ENCODE peak calls at places on chromosomes 4 and X, in seven cellular contexts. E is HCT116, P is fibroblast of lung, J is PC-9, N is heart right ventricle, K is neural crest cell, U is BE2C. C is an unnamed sample.

GRCh38 chr4:90145331-90145730 is 18.1 kb downstream of the CCSER1 start:
- DNase-seq in E (no peak), P (no peak), J (no peak), N (no peak), K (no peak), U (no peak), C (no peak)

GRCh38 chr4:13546855-13547562 is 2.7 kb upstream of the NKX3-2 start:
- DNase-seq in E (no peak), P (no peak), J (no peak), N (no peak), K (peak; percentile 42), U (no peak), C (peak; percentile 51)

GRCh38 chr4:111453216-111453615 is 692.0 kb upstream of the FAM241A start:
- DNase-seq in E (no peak), P (peak; percentile 39), J (no peak), N (no peak), K (no peak), U (no peak), C (no peak)

GRCh38 chr4:11720292-11720691 is 291.6 kb upstream of the HS3ST1 start:
- DNase-seq in E (no peak), P (peak; percentile 45), J (no peak), N (no peak), K (no peak), U (no peak), C (no peak)

GRCh38 chrX:71251456-71251973 is 2.4 kb downstream of the ZMYM3 start:
- DNase-seq in E (no peak), P (no peak), J (no peak), N (no peak), K (no peak), U (no peak), C (no peak)

GRCh38 chrX:120514236-120514635 is 45.1 kb upstream of the LAMP2 start:
- DNase-seq in E (no peak), P (peak; percentile 8), J (no peak), N (no peak), K (no peak), U (no peak), C (no peak)

GRCh38 chr4:100984901-100985300 is 362.4 kb downstream of the PPP3CA start:
- DNase-seq in E (no peak), P (peak; percentile 93), J (no peak), N (no peak), K (no peak), U (no peak), C (no peak)

GRCh38 chrX:102155806-102156179 is at the start of gene BEX5:
- DNase-seq in E (no peak), P (no peak), J (peak; percentile 0), N (peak; percentile 27), K (peak; percentile 29), U (peak; percentile 21), C (peak; percentile 54)

GRCh38 chrX:17472424-17472823 is 97.4 kb downstream of the NHS start:
- DNase-seq in E (no peak), P (no peak), J (no peak), N (no peak), K (no peak), U (no peak), C (no peak)

GRCh38 chrX:18390941-18391538 is 34.4 kb upstream of the CDKL5 start:
- DNase-seq in E (peak; percentile 57), P (peak; percentile 46), J (peak; percentile 35), N (peak; percentile 36), K (peak; percentile 67), U (peak; percentile 58), C (peak; percentile 53)

GRCh38 chrX:150216716-150217115 is 146.4 kb upstream of the MAMLD1 start:
- DNase-seq in E (no peak), P (no peak), J (no peak), N (no peak), K (no peak), U (no peak), C (no peak)

GRCh38 chrX:70592091-70592490 is 147.5 kb downstream of the DLG3 start:
- DNase-seq in E (peak; percentile 26), P (peak; percentile 55), J (no peak), N (no peak), K (no peak), U (no peak), C (no peak)

GRCh38 chr4:181437895-181438294 is 805.3 kb upstream of the TENM3 start:
- DNase-seq in E (no peak), P (no peak), J (no peak), N (no peak), K (no peak), U (no peak), C (no peak)

GRCh38 chrX:23052324-23052723 is 52.6 kb downstream of the DDX53 start:
- DNase-seq in E (no peak), P (no peak), J (no peak), N (no peak), K (no peak), U (no peak), C (no peak)

GRCh38 chrX:132488092-132488749 is 617 bp downstream of the MBNL3 start:
- DNase-seq in E (no peak), P (peak; percentile 19), J (no peak), N (peak; percentile 4), K (no peak), U (no peak), C (no peak)

GRCh38 chrX:120365320-120365719 is 3.4 kb downstream of the ATP1B4 start:
- DNase-seq in E (no peak), P (no peak), J (peak; percentile 23), N (peak; percentile 38), K (no peak), U (peak; percentile 53), C (peak; percentile 58)

GRCh38 chrX:67587946-67588624 is 44.3 kb downstream of the AR start:
- DNase-seq in E (no peak), P (peak; percentile 42), J (no peak), N (no peak), K (no peak), U (no peak), C (no peak)

GRCh38 chr4:151811403-151811802 is 50.6 kb upstream of the GATB start:
- DNase-seq in E (no peak), P (no peak), J (no peak), N (no peak), K (no peak), U (no peak), C (no peak)

GRCh38 chrX:103686199-103687072 is at the start of gene MORF4L2:
- DNase-seq in E (peak; percentile 95), P (peak; percentile 99), J (peak; percentile 89), N (peak; percentile 78), K (peak; percentile 62), U (peak; percentile 87), C (peak; percentile 77)

GRCh38 chr4:121876976-121877773 is 6.9 kb upstream of the BBS7 start:
- DNase-seq in E (no peak), P (peak; percentile 2), J (no peak), N (no peak), K (no peak), U (no peak), C (peak; percentile 14)

GRCh38 chrX:123962006-123962485 is 540 bp downstream of the STAG2 start:
- DNase-seq in E (peak; percentile 24), P (no peak), J (no peak), N (no peak), K (no peak), U (no peak), C (no peak)

DNA sequence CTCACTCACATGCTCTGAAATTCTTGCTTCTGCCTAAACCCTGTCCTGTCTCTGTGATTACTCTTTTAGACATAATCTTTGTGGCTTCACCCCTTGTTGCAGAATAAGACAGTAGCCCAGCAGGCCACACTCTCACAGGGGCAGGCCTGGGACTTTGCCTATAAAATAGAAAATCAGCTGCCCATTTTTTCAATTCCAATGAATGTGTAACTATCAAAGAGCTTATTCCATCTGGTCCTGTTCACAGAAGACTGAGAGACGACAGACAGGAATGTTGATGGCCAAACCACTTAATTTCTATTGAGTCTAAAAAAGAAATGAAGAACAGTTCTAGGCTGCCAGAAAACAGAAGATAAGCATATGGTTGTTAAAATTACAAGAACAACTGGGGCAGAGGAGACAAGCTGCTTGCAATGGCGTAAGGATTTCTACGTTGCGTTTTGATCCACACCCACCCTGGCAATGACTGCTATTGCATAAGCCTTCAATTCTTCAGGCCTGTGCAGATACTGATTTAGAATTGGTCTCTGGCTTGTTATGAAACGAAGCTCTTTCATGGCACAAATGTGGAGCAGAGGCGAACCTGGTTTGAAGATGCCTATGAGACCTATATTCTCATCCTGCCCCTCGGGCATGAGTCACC is 37.7 kb upstream of the SORBS2 start:
- DNase-seq in E (no peak), P (no peak), J (no peak), N (no peak), K (no peak), U (no peak), C (no peak)
- TF ChIP-seq CTCF in E (no peak), P (no peak), J (no peak), N (no peak), K (no peak), U (no peak), C (no peak)

GRCh38 chrX:152600853-152601635 is 36.7 kb upstream of the GABRQ start:
- DNase-seq in E (no peak), P (peak; percentile 20), J (no peak), N (no peak), K (no peak), U (no peak), C (peak; percentile 54)

DNA sequence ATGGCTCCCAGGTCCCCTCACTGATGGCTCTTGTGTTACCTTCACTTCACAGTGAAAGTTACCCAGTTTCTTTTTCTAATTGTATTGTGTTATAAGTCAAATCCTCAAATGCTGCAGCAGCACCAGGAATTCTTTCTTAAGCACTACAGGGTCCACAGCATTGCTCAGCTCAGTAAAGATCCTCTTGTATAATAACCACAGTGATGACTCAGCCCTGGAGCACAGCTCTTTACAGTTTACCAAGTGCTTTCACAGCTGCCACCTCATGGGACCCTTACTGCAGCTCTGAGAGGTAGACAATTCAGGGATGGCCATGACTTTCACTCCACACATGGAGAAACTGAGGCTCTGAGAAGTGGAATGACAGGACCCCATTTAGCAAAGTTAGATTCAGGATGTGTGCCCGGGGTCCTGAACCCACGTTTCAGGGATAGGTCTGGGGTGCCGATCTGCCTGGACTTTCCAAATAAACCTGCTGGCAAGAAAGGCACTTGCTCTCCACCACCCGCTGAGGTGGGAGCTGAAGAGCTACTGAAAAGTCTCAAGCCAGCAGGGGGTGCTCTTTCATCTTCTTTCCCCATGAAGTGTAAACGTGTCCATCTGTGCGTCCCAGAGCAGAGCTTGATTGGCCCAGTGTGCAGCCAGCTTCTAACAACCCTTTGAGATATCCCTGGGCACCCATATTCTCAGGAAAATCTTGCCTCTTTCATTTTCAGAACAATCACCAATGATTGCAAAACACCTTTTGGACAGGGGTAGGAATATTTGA is 35.7 kb upstream of the GABRQ start:
- DNase-seq in E (peak; percentile 10), P (peak; percentile 66), J (no peak), N (no peak), K (no peak), U (peak; percentile 40), C (no peak)
- TF ChIP-seq CTCF in E (peak; percentile 40), P (no peak), J (peak; percentile 48), N (no peak), K (peak; percentile 23), U (peak; percentile 41), C (no peak)

DNA sequence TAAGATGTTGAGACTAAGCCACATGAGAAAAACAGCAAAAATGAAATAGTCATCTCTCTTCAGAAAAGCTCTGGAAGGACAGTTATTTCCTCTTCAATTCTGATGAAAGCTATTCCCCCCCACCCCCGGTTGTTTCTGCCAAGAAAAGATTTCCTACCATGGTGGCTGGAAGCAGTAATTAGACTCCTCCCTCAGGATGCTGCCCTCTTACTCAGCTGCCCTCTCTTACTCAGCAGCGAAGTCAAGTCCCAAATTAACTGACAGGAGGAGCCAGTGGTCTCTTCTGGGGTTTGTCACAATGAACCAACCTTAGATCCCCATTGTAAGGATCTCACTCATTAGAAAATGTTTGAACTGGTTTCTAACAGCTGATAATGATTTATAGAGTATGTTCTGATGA is 38.0 kb downstream of the GPM6B start:
- DNase-seq in E (no peak), P (peak; percentile 57), J (no peak), N (no peak), K (no peak), U (no peak), C (no peak)
- TF ChIP-seq CTCF in E (no peak), P (no peak), J (no peak), N (no peak), K (no peak), U (no peak), C (no peak)

GRCh38 chrX:36684053-36684452 is 324.1 kb upstream of the FAM47C start:
- DNase-seq in E (no peak), P (no peak), J (no peak), N (no peak), K (no peak), U (no peak), C (no peak)
- TF ChIP-seq CTCF in E (no peak), P (no peak), J (no peak), N (no peak), K (no peak), U (no peak), C (no peak)

C was measured in glutamatergic neuron.